ENCODE peak calls at places on chromosomes 13 and 19, in four cellular contexts. I, A, N and T are unnamed samples.

GRCh38 chr13:27792393-27793218 is at the start of gene GSX1:
- DNase-seq in I (peak; percentile 80), A (no peak), N (peak; percentile 33), T (peak; percentile 69)

GRCh38 chr19:45952691-45953505 is 20.8 kb downstream of the NOVA2 start:
- DNase-seq in I (peak; percentile 22), A (no peak), N (peak; percentile 36), T (no peak)

GRCh38 chr19:18000480-18000980 is 7.4 kb upstream of the ARRDC2 start:
- DNase-seq in I (no peak), A (no peak), N (no peak), T (no peak)

GRCh38 chr19:5827342-5827890 is 12.1 kb downstream of the FUT6 start:
- DNase-seq in I (no peak), A (no peak), N (no peak), T (no peak)

GRCh38 chr19:11375143-11375948 is 880 bp downstream of the SWSAP1 start:
- DNase-seq in I (no peak), A (peak; percentile 17), N (peak; percentile 55), T (no peak)

GRCh38 chr13:27375686-27376326 is 48.6 kb upstream of the GTF3A start:
- DNase-seq in I (peak; percentile 65), A (peak; percentile 67), N (peak; percentile 53), T (peak; percentile 76)

GRCh38 chr13:64534302-64534701 is 2695.8 kb downstream of the PCDH9 start:
- DNase-seq in I (no peak), A (no peak), N (no peak), T (no peak)

GRCh38 chr13:76791290-76791664 is 94.9 kb downstream of the KCTD12 start:
- DNase-seq in I (no peak), A (no peak), N (no peak), T (no peak)

GRCh38 chr19:29526730-29527499 is 1.1 kb downstream of the VSTM2B start:
- DNase-seq in I (no peak), A (no peak), N (no peak), T (no peak)

GRCh38 chr13:105346141-105346766 is 1189.2 kb downstream of the EFNB2 start:
- DNase-seq in I (peak; percentile 85), A (no peak), N (no peak), T (no peak)

GRCh38 chr13:98860491-98860890 is 108.0 kb upstream of the SLC15A1 start:
- DNase-seq in I (no peak), A (no peak), N (no peak), T (no peak)

GRCh38 chr19:52670046-52670445 is 31.9 kb upstream of the ZNF83 start:
- DNase-seq in I (no peak), A (no peak), N (no peak), T (no peak)

GRCh38 chr19:18414504-18415176 is 4.6 kb upstream of the SSBP4 start:
- DNase-seq in I (no peak), A (no peak), N (peak; percentile 55), T (no peak)

GRCh38 chr13:48431987-48432615 is 19.2 kb upstream of the LPAR6 start:
- DNase-seq in I (peak; percentile 46), A (no peak), N (no peak), T (no peak)